ENCODE peak calls at places on chromosome 5, in ten cellular contexts. R, J, Z, D, L, Y, A, P, T and V are unnamed samples.

GRCh38 chr5:133873936-133874585 is 94.4 kb downstream of the C5orf15 start:
- DNase-seq in R (no peak), J (no peak), Z (peak; percentile 5), D (no peak), L (no peak), Y (no peak), A (peak; percentile 78), P (no peak), T (no peak), V (no peak)

GRCh38 chr5:160539431-160539830 is 117.8 kb downstream of the PTTG1 start:
- DNase-seq in R (no peak), J (no peak), Z (no peak), D (no peak), L (no peak), Y (no peak), A (peak; percentile 92), P (no peak), T (no peak), V (no peak)

GRCh38 chr5:65478336-65478735 is 3.4 kb downstream of the ADAMTS6 start:
- DNase-seq in R (no peak), J (no peak), Z (no peak), D (no peak), L (no peak), Y (no peak), A (no peak), P (no peak), T (no peak), V (no peak)

GRCh38 chr5:107633171-107633901 is 37.4 kb downstream of the EFNA5 start:
- DNase-seq in R (no peak), J (no peak), Z (no peak), D (no peak), L (no peak), Y (no peak), A (no peak), P (no peak), T (no peak), V (no peak)

GRCh38 chr5:105767265-105767664 is 1903.5 kb downstream of the EFNA5 start:
- DNase-seq in R (no peak), J (no peak), Z (no peak), D (no peak), L (no peak), Y (no peak), A (no peak), P (no peak), T (no peak), V (no peak)

GRCh38 chr5:127705120-127705892 is 2.1 kb downstream of the CCDC192 start:
- DNase-seq in R (no peak), J (peak; percentile 45), Z (peak; percentile 41), D (peak; percentile 14), L (no peak), Y (no peak), A (peak; percentile 60), P (no peak), T (no peak), V (no peak)

GRCh38 chr5:169268019-169268418 is 32.9 kb downstream of the SLIT3 start:
- DNase-seq in R (no peak), J (no peak), Z (no peak), D (no peak), L (peak; percentile 34), Y (no peak), A (no peak), P (no peak), T (no peak), V (no peak)

GRCh38 chr5:141477815-141478214 is 2.0 kb downstream of the PCDHGC3 start:
- DNase-seq in R (no peak), J (no peak), Z (no peak), D (no peak), L (no peak), Y (no peak), A (no peak), P (no peak), T (no peak), V (no peak)

GRCh38 chr5:121987685-121988073 is 25.9 kb downstream of the SRFBP1 start:
- DNase-seq in R (no peak), J (no peak), Z (no peak), D (no peak), L (no peak), Y (no peak), A (no peak), P (no peak), T (no peak), V (no peak)

GRCh38 chr5:14011089-14012004 is 66.9 kb upstream of the DNAH5 start:
- DNase-seq in R (peak; percentile 79), J (peak; percentile 96), Z (peak; percentile 90), D (peak; percentile 87), L (peak; percentile 87), Y (peak; percentile 97), A (peak; percentile 96), P (no peak), T (no peak), V (no peak)

GRCh38 chr5:5585751-5586341 is 163.4 kb downstream of the ICE1 start:
- DNase-seq in R (no peak), J (no peak), Z (no peak), D (no peak), L (no peak), Y (no peak), A (no peak), P (no peak), T (no peak), V (no peak)

GRCh38 chr5:130222638-130223037 is 318.4 kb downstream of the CHSY3 start:
- DNase-seq in R (no peak), J (no peak), Z (peak; percentile 6), D (no peak), L (no peak), Y (no peak), A (no peak), P (no peak), T (no peak), V (no peak)

GRCh38 chr5:171697591-171698102 is 88.0 kb upstream of the SMIM23 start:
- DNase-seq in R (no peak), J (no peak), Z (no peak), D (no peak), L (no peak), Y (no peak), A (no peak), P (no peak), T (no peak), V (no peak)

GRCh38 chr5:173268750-173269580 is 34.0 kb upstream of the NKX2-5 start:
- DNase-seq in R (no peak), J (no peak), Z (no peak), D (no peak), L (no peak), Y (no peak), A (no peak), P (no peak), T (no peak), V (no peak)

GRCh38 chr5:78597858-78598415 is 50.6 kb downstream of the LHFPL2 start:
- DNase-seq in R (no peak), J (no peak), Z (no peak), D (no peak), L (no peak), Y (no peak), A (peak; percentile 58), P (no peak), T (no peak), V (no peak)